ENCODE peak calls at places on chromosomes 13 and 19, in four cellular contexts. J is WTC11, O is A549, S is HepG2. B is an unnamed sample.

GRCh38 chr13:49248433-49249002 is 793 bp downstream of the CDADC1 start:
- DNase-seq in J (no peak), O (no peak), S (peak), B (peak)

GRCh38 chr19:27392027-27392632 is 1820.8 kb downstream of the UQCRFS1 start:
- DNase-seq in J (no peak), O (no peak), S (no peak), B (no peak)

GRCh38 chr13:24207841-24208240 is 47.3 kb downstream of the SPATA13 start:
- DNase-seq in J (no peak), O (no peak), S (no peak), B (no peak)

GRCh38 chr19:41226053-41226873 is 7.2 kb downstream of the AXL start:
- DNase-seq in J (peak), O (peak), S (peak), B (peak)

GRCh38 chr19:3017923-3018322 is 11.2 kb downstream of the TLE2 start:
- DNase-seq in J (no peak), O (no peak), S (no peak), B (no peak)

GRCh38 chr19:45136507-45137178 is 24.1 kb downstream of the NKPD1 start:
- DNase-seq in J (no peak), O (no peak), S (no peak), B (no peak)

GRCh38 chr19:10295847-10296591 is 6.3 kb downstream of the ICAM5 start:
- DNase-seq in J (peak), O (no peak), S (no peak), B (no peak)

GRCh38 chr19:41309225-41310030 is 544 bp upstream of the CCDC97 start:
- DNase-seq in J (no peak), O (no peak), S (no peak), B (no peak)

GRCh38 chr19:14343286-14343685 is 38.0 kb upstream of the ADGRE5 start:
- DNase-seq in J (no peak), O (no peak), S (no peak), B (no peak)

GRCh38 chr19:2523630-2524311 is 47.8 kb downstream of the GADD45B start:
- DNase-seq in J (no peak), O (peak), S (no peak), B (no peak)

GRCh38 chr19:3452456-3453068 is 27.8 kb downstream of the SMIM24 start:
- DNase-seq in J (no peak), O (no peak), S (no peak), B (peak)

GRCh38 chr13:110422913-110423688 is 116.0 kb downstream of the COL4A2 start:
- DNase-seq in J (no peak), O (no peak), S (no peak), B (no peak)

GRCh38 chr13:65943024-65943423 is 1287.1 kb downstream of the PCDH9 start:
- DNase-seq in J (no peak), O (no peak), S (no peak), B (no peak)

GRCh38 chr13:44078806-44079378 is 199.2 kb downstream of the LACC1 start:
- DNase-seq in J (no peak), O (no peak), S (no peak), B (no peak)

GRCh38 chr13:106612688-106613087 is 44.8 kb upstream of the ARGLU1 start:
- DNase-seq in J (no peak), O (no peak), S (no peak), B (no peak)

GRCh38 chr19:29640231-29640630 is 25.0 kb upstream of the PLEKHF1 start:
- DNase-seq in J (no peak), O (no peak), S (no peak), B (no peak)

GRCh38 chr13:26372747-26373146 is 118.8 kb downstream of the CDK8 start:
- DNase-seq in J (no peak), O (no peak), S (no peak), B (no peak)

GRCh38 chr19:33545209-33545981 is 23.8 kb upstream of the PEPD start:
- DNase-seq in J (no peak), O (no peak), S (no peak), B (no peak)

GRCh38 chr19:12237143-12237839 is 57.4 kb downstream of the ZNF44 start:
- DNase-seq in J (peak), O (no peak), S (no peak), B (peak)

GRCh38 chr13:20360835-20361412 is 128.8 kb upstream of the GJB6 start:
- DNase-seq in J (no peak), O (no peak), S (no peak), B (no peak)

GRCh38 chr13:95552539-95553270 is at the start of gene CLDN10:
- DNase-seq in J (peak), O (peak), S (no peak), B (peak)

GRCh38 chr19:48290341-48290922 is 20.6 kb downstream of the ZNF114 start:
- DNase-seq in J (peak), O (peak), S (no peak), B (peak)

GRCh38 chr13:23547000-23547590 is 23.1 kb upstream of the TNFRSF19 start:
- DNase-seq in J (peak), O (no peak), S (no peak), B (no peak)

GRCh38 chr13:91740811-91741210 is 342.4 kb downstream of the GPC5 start:
- DNase-seq in J (no peak), O (no peak), S (no peak), B (no peak)

DNA sequence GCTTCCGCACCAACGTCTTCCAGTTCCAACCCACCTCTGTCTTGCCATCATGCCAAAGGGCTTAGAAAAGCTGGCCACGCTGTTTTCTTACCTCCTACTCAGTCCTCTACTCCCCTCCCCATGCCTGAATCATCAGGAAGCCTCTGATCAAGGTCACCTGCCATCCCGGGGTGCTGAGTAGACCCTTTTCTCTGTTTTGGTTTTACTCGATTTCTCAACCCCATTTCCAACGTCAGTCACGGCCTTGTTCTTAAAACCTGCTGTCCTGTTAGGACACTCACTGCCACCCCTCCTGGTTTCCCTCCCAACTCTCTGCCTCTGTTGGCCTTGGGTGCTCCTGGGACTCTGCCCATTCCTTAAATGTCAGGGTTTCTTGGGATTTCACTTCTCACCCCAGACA is 350.1 kb downstream of the FOXO1 start:
- DNase-seq in J (no peak), O (no peak), S (no peak), B (no peak)
- TF ChIP-seq HMGXB4 in J (no peak), O (no peak), S (no peak), B (no peak)

GRCh38 chr19:39261704-39262103 is 6.5 kb upstream of the IFNL2 start:
- DNase-seq in J (no peak), O (no peak), S (no peak), B (no peak)

GRCh38 chr19:39263912-39264305 is 4.3 kb upstream of the IFNL2 start:
- DNase-seq in J (peak), O (no peak), S (no peak), B (no peak)

GRCh38 chr19:39265321-39265916 is 2.8 kb upstream of the IFNL2 start:
- DNase-seq in J (peak), O (peak), S (no peak), B (no peak)

GRCh38 chr19:39264306-39265290 is 3.6 kb upstream of the IFNL2 start:
- DNase-seq in J (peak), O (no peak), S (no peak), B (no peak)

GRCh38 chr19:39262496-39262895 is 5.7 kb upstream of the IFNL2 start:
- DNase-seq in J (peak), O (no peak), S (no peak), B (no peak)
- TF ChIP-seq HMGXB4 in J (no peak), O (no peak), S (no peak), B (no peak)

GRCh38 chr13:105048685-105049084 is 1486.8 kb downstream of the EFNB2 start:
- DNase-seq in J (no peak), O (no peak), S (no peak), B (no peak)
- TF ChIP-seq HMGXB4 in J (no peak), O (no peak), S (no peak), B (no peak)

DNA sequence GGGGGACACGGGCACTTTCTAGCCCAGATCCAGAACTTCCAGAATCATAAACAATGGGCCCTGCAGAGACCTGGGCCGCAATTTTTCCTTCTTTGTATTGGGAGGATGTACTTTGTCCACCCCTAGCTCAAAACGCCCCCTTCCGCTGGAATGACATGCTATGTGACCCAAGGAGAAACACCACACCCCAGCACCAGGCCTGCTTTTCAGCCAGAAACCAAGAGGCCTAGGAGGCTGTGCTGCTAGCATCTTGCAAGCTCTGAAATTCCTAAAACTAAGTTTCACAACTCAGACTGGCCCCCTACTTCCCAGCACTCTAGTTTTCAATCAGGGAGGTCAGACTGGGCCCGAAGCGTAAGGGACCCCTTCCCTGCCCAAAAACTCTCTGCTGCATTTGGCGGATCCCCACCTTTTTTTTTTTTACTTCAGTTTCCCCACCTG is 538 bp downstream of the LSM4 start:
- DNase-seq in J (peak), O (peak), S (peak), B (peak)
- TF ChIP-seq HMGXB4 in J (no peak), O (no peak), S (peak), B (no peak)